ENCODE peak calls at places on chromosomes 11 and 22, in four cellular contexts. I is heart left ventricle; G is CD8-positive, alpha-beta T cell; L is neural progenitor cell. P is an unnamed sample.

GRCh38 chr11:127023991-127024390 is 23.4 kb upstream of the KIRREL3 start:
- DNase-seq in L (no peak), G (no peak), I (no peak), P (no peak)

GRCh38 chr11:128582496-128583366 is 4.6 kb downstream of the ETS1 start:
- DNase-seq in I (peak; percentile 45), L (peak; percentile 50), G (no peak), P (no peak)

GRCh38 chr22:42072606-42073330 is 1.3 kb upstream of the PHETA2 start:
- DNase-seq in I (peak; percentile 52), G (no peak), L (no peak), P (no peak)

GRCh38 chr11:86390499-86390898 is 15.8 kb downstream of the CCDC81 start:
- DNase-seq in I (no peak), G (no peak), L (no peak), P (no peak)

GRCh38 chr11:73320786-73321325 is 12.8 kb downstream of the ARHGEF17 start:
- DNase-seq in G (no peak), L (no peak), I (no peak), P (no peak)

GRCh38 chr11:14393889-14394288 is 34.9 kb upstream of the RRAS2 start:
- DNase-seq in I (no peak), L (no peak), G (no peak), P (no peak)

GRCh38 chr22:22111267-22111751 is 128.7 kb upstream of the TOP3B start:
- DNase-seq in L (no peak), G (no peak), I (no peak), P (no peak)

GRCh38 chr11:70415176-70415575 is 16.8 kb downstream of the CTTN start:
- DNase-seq in I (no peak), L (no peak), G (no peak), P (no peak)

GRCh38 chr11:35590412-35590811 is 27.8 kb upstream of the FJX1 start:
- DNase-seq in L (no peak), I (no peak), G (no peak), P (no peak)

GRCh38 chr11:128527046-128527445 is 60.3 kb downstream of the ETS1 start:
- DNase-seq in L (no peak), I (no peak), G (no peak), P (no peak)

GRCh38 chr11:109914809-109915653 is 178.2 kb upstream of the ZC3H12C start:
- DNase-seq in I (no peak), G (no peak), L (no peak), P (no peak)

GRCh38 chr11:61797263-61797944 is 4.7 kb downstream of the FEN1 start:
- DNase-seq in I (peak; percentile 82), G (peak; percentile 50), L (peak; percentile 78), P (peak; percentile 42)

GRCh38 chr22:17121235-17122195 is at the start of gene TMEM121B:
- DNase-seq in I (peak; percentile 89), L (peak; percentile 96), G (no peak), P (no peak)

GRCh38 chr22:28139993-28140392 is 220.9 kb upstream of the PITPNB start:
- DNase-seq in I (no peak), L (no peak), G (no peak), P (no peak)

GRCh38 chr11:128772814-128773213 is 78.9 kb downstream of the FLI1 start:
- DNase-seq in G (no peak), L (no peak), I (peak; percentile 64), P (peak; percentile 23)

GRCh38 chr11:20038364-20038893 is 121.8 kb downstream of the DBX1 start:
- DNase-seq in L (no peak), G (no peak), I (no peak), P (no peak)

GRCh38 chr11:36131719-36132349 is 157.4 kb downstream of the COMMD9 start:
- DNase-seq in L (peak; percentile 85), I (peak; percentile 48), G (no peak), P (no peak)

GRCh38 chr22:41875531-41876242 is 39.2 kb downstream of the SHISA8 start:
- DNase-seq in G (no peak), L (no peak), I (no peak), P (no peak)

GRCh38 chr11:396511-396947 is 2.5 kb downstream of the PKP3 start:
- DNase-seq in G (no peak), I (no peak), L (no peak), P (no peak)

GRCh38 chr11:1931326-1931725 is 11.8 kb downstream of the TNNT3 start:
- DNase-seq in L (no peak), I (peak; percentile 67), G (no peak), P (no peak)

GRCh38 chr22:29784451-29785361 is 17.5 kb downstream of the UQCR10 start:
- DNase-seq in I (no peak), L (no peak), G (no peak), P (no peak)

GRCh38 chr22:48198489-48199459 is 1436.3 kb downstream of the TBC1D22A start:
- DNase-seq in L (no peak), G (no peak), I (no peak), P (no peak)

GRCh38 chr11:86370922-86371614 is 3.6 kb upstream of the CCDC81 start:
- DNase-seq in I (no peak), L (no peak), G (no peak), P (no peak)

GRCh38 chr11:88384678-88385015 is 47.1 kb upstream of the CTSC start:
- DNase-seq in L (peak; percentile 12), G (no peak), I (no peak), P (no peak)

GRCh38 chr22:38066381-38067027 is 9.3 kb downstream of the PICK1 start:
- DNase-seq in L (no peak), I (no peak), G (no peak), P (no peak)

GRCh38 chr22:44479662-44480061 is 18.4 kb downstream of the RTL6 start:
- DNase-seq in I (no peak), G (no peak), L (no peak), P (no peak)

GRCh38 chr11:60941371-60942119 is 10.4 kb downstream of the SLC15A3 start:
- DNase-seq in G (no peak), L (no peak), I (no peak), P (no peak)

GRCh38 chr11:71180694-71181466 is 71.5 kb downstream of the SHANK2 start:
- DNase-seq in G (no peak), I (no peak), L (no peak), P (no peak)

GRCh38 chr11:44505591-44506054 is 59.8 kb upstream of the CD82 start:
- DNase-seq in G (no peak), I (no peak), L (no peak), P (no peak)

GRCh38 chr11:119130662-119131061 is 9.3 kb downstream of the HINFP start:
- DNase-seq in L (no peak), G (no peak), I (no peak), P (no peak)

GRCh38 chr22:45788530-45788929 is 116.9 kb downstream of the ATXN10 start:
- DNase-seq in L (no peak), I (no peak), G (no peak), P (no peak)

GRCh38 chr11:58905141-58905715 is 34.1 kb upstream of the GLYATL1 start:
- DNase-seq in L (peak; percentile 81), I (peak; percentile 59), G (no peak), P (no peak)

GRCh38 chr11:93477684-93478234 is 65.4 kb downstream of the SMCO4 start:
- DNase-seq in L (peak; percentile 85), I (no peak), G (no peak), P (no peak)

GRCh38 chr22:42442746-42443145 is 10.5 kb upstream of the NFAM1 start:
- DNase-seq in I (no peak), G (no peak), L (no peak), P (no peak)

GRCh38 chr11:74971424-74971823 is 17.3 kb upstream of the NEU3 start:
- DNase-seq in I (no peak), G (no peak), L (no peak), P (no peak)

GRCh38 chr11:107593941-107594340 is 3.0 kb downstream of the ELMOD1 start:
- DNase-seq in G (no peak), L (peak; percentile 35), I (no peak), P (no peak)

GRCh38 chr11:34165121-34165520 is 59.7 kb downstream of the NAT10 start:
- DNase-seq in G (no peak), I (no peak), L (no peak), P (no peak)
- H3K9me3 ChIP-seq in G (no peaks in the 10 kb centered on the region), I (no peaks in the 10 kb centered on the region), L (no peaks in the 10 kb centered on the region), P (no peaks in the 10 kb centered on the region)

GRCh38 chr11:42397483-42397882 is 914.3 kb upstream of the API5 start:
- DNase-seq in L (no peak), I (no peak), G (no peak), P (no peak)
- H3K9me3 ChIP-seq in L (no peaks in the 10 kb centered on the region), I (no peaks in the 10 kb centered on the region), G (no peaks in the 10 kb centered on the region), P (no peaks in the 10 kb centered on the region)

GRCh38 chr11:69140635-69141034 is 15.1 kb upstream of the SMIM38 start:
- DNase-seq in I (no peak), G (no peak), L (no peak), P (no peak)
- H3K9me3 ChIP-seq in I (peaks cover 5% of the 10 kb centered on the region), G (peaks cover 4% of the 10 kb centered on the region), L (no peaks in the 10 kb centered on the region), P (no peaks in the 10 kb centered on the region)

DNA sequence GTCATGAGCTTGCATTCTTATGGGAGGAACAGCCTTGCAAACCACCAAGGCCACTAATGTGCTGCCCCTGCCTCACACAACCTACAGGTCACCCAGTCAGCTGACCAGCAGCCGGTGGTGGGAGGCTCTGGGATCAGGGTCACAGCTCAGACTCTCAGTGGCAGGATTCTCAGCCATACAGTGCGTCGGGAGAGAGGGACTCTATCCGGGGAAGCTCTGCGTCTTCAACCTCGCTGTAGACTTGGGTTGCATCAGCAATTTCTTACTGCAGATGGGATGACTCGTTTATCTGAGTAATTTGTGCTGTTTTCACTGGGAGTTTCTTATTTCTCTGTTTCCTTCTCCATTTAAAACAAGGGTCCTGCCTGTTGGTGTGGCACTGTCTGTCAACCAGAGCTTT is 257.7 kb downstream of the TBC1D22A start:
- DNase-seq in I (no peak), L (no peak), G (no peak), P (no peak)
- H3K9me3 ChIP-seq in I (no peaks in the 10 kb centered on the region), L (no peaks in the 10 kb centered on the region), G (no peaks in the 10 kb centered on the region), P (no peaks in the 10 kb centered on the region)

GRCh38 chr22:49535527-49536125 is 292.0 kb downstream of the BRD1 start:
- DNase-seq in L (no peak), G (no peak), I (no peak), P (no peak)
- H3K9me3 ChIP-seq in L (no peaks in the 10 kb centered on the region), G (no peaks in the 10 kb centered on the region), I (no peaks in the 10 kb centered on the region), P (no peaks in the 10 kb centered on the region)

GRCh38 chr22:49404020-49404419 is 423.7 kb downstream of the BRD1 start:
- DNase-seq in L (no peak), G (no peak), I (no peak), P (no peak)

GRCh38 chr22:49400136-49400865 is 427.4 kb downstream of the BRD1 start:
- DNase-seq in I (no peak), G (no peak), L (no peak), P (no peak)

GRCh38 chr22:49403102-49403501 is 424.6 kb downstream of the BRD1 start:
- DNase-seq in I (no peak), G (no peak), L (no peak), P (no peak)

GRCh38 chr22:49400866-49401598 is 426.6 kb downstream of the BRD1 start:
- DNase-seq in L (no peak), G (no peak), I (no peak), P (no peak)

GRCh38 chr22:49402169-49402568 is 425.5 kb downstream of the BRD1 start:
- DNase-seq in L (no peak), G (no peak), I (no peak), P (no peak)
- H3K9me3 ChIP-seq in L (no peaks in the 10 kb centered on the region), G (no peaks in the 10 kb centered on the region), I (no peaks in the 10 kb centered on the region), P (no peaks in the 10 kb centered on the region)

GRCh38 chr11:10899542-10899830 is 41.6 kb upstream of the ZBED5 start:
- DNase-seq in I (peak; percentile 81), G (no peak), L (no peak), P (no peak)
- H3K9me3 ChIP-seq in I (no peaks in the 10 kb centered on the region), G (no peaks in the 10 kb centered on the region), L (no peaks in the 10 kb centered on the region), P (no peaks in the 10 kb centered on the region)